ENCODE peak calls at places on chromosomes 13 and 19, in five cellular contexts. F, Z, J, U and M are unnamed samples.

GRCh38 chr19:15149704-15150103 is 42.5 kb downstream of the SYDE1 start:
- DNase-seq in F (peak; percentile 75), Z (no peak), U (no peak), J (no peak), M (no peak)

GRCh38 chr19:5937550-5937949 is 23.5 kb downstream of the CAPS start:
- DNase-seq in J (no peak), F (no peak), Z (no peak), U (no peak), M (no peak)

GRCh38 chr19:34574704-34575103 is 93.1 kb downstream of the WTIP start:
- DNase-seq in Z (no peak), U (no peak), F (peak; percentile 45), J (no peak), M (no peak)

GRCh38 chr19:54299126-54299498 is 13.9 kb downstream of the LILRA5 start:
- DNase-seq in Z (no peak), J (no peak), U (no peak), F (no peak), M (no peak)

GRCh38 chr13:44474122-44474910 is 100.7 kb downstream of the SERP2 start:
- DNase-seq in U (peak; percentile 10), F (no peak), Z (no peak), J (peak; percentile 44), M (no peak)

GRCh38 chr13:25276748-25277147 is 10.5 kb downstream of the MTMR6 start:
- DNase-seq in F (no peak), Z (no peak), J (peak; percentile 29), U (no peak), M (no peak)

GRCh38 chr13:32142956-32143375 is 111.4 kb downstream of the FRY start:
- DNase-seq in U (no peak), F (no peak), J (peak; percentile 84), Z (no peak), M (no peak)

GRCh38 chr13:40217675-40218074 is 448.8 kb downstream of the FOXO1 start:
- DNase-seq in U (no peak), J (no peak), Z (no peak), F (peak; percentile 86), M (no peak)

GRCh38 chr13:106916329-106916728 is 348.4 kb upstream of the ARGLU1 start:
- DNase-seq in U (no peak), F (no peak), Z (no peak), J (peak; percentile 4), M (no peak)

GRCh38 chr13:113087923-113088690 is 17.5 kb upstream of the F7 start:
- DNase-seq in Z (no peak), F (no peak), U (no peak), J (no peak), M (no peak)

GRCh38 chr19:33100894-33101644 is 20.1 kb downstream of the GPATCH1 start:
- DNase-seq in J (no peak), U (no peak), F (no peak), Z (no peak), M (no peak)

GRCh38 chr13:59533561-59534337 is 630.0 kb downstream of the DIAPH3 start:
- DNase-seq in J (peak; percentile 38), U (no peak), Z (no peak), F (no peak), M (no peak)

GRCh38 chr19:7386308-7386707 is 37.6 kb downstream of the ARHGEF18 start:
- DNase-seq in U (no peak), F (no peak), J (no peak), Z (no peak), M (no peak)

GRCh38 chr13:78102121-78102677 is 183.6 kb upstream of the EDNRB start:
- DNase-seq in U (no peak), F (peak; percentile 98), Z (peak; percentile 22), J (peak; percentile 6), M (no peak)

GRCh38 chr19:10408511-10409291 is 5.4 kb upstream of the CDC37 start:
- DNase-seq in U (no peak), F (peak; percentile 98), J (no peak), Z (no peak), M (peak; percentile 36)

GRCh38 chr19:55460670-55461258 is 678 bp downstream of the ISOC2 start:
- DNase-seq in Z (peak; percentile 68), J (peak; percentile 78), F (peak; percentile 56), U (peak; percentile 71), M (no peak)

GRCh38 chr19:51027126-51027806 is 850 bp upstream of the KLK11 start:
- DNase-seq in F (no peak), U (no peak), J (no peak), Z (no peak), M (no peak)

GRCh38 chr13:106417467-106418110 is 117.9 kb downstream of the EFNB2 start:
- DNase-seq in Z (no peak), J (no peak), F (no peak), U (no peak), M (no peak)

GRCh38 chr13:94968040-94968756 is 255.9 kb upstream of the SOX21 start:
- DNase-seq in J (peak; percentile 14), U (peak; percentile 55), Z (no peak), F (no peak), M (no peak)

GRCh38 chr19:38134538-38135149 is 89.4 kb downstream of the DPF1 start:
- DNase-seq in U (peak; percentile 68), J (peak; percentile 47), F (peak; percentile 28), Z (peak; percentile 17), M (peak; percentile 19)

GRCh38 chr19:15129856-15130580 is 22.8 kb downstream of the SYDE1 start:
- DNase-seq in F (no peak), J (no peak), Z (no peak), U (no peak), M (no peak)

GRCh38 chr13:81171065-81171647 is 830.2 kb upstream of the SPRY2 start:
- DNase-seq in F (no peak), U (peak; percentile 46), Z (no peak), J (peak; percentile 8), M (no peak)

GRCh38 chr13:73230714-73231113 is 171.9 kb downstream of the KLF5 start:
- DNase-seq in U (no peak), Z (no peak), J (no peak), F (peak; percentile 87), M (no peak)